ENCODE peak calls at places on chromosomes 16 and 17, in ten cellular contexts. D is body of pancreas, C is lower leg skin, Z is endothelial cell of umbilical vein, N is sigmoid colon, K is A549, V is heart left ventricle, H is ovary, J is Peyer's patch, A is GM12892. X is an unnamed sample.

GRCh38 chr16:60811657-60812056 is 1224.6 kb downstream of the CDH8 start:
- DNase-seq in D (no peak), C (no peak), Z (no peak), N (no peak), K (no peak), V (no peak), H (no peak), J (no peak), A (no peak), X (no peak)

GRCh38 chr17:15036238-15036637 is 228.9 kb downstream of the PMP22 start:
- DNase-seq in D (no peak), C (no peak), Z (no peak), N (no peak), K (no peak), V (no peak), H (no peak), J (no peak), A (no peak), X (no peak)

GRCh38 chr16:50332599-50332998 is 36.2 kb downstream of the BRD7 start:
- DNase-seq in D (no peak), C (no peak), Z (no peak), N (no peak), K (no peak), V (no peak), H (no peak), J (no peak), A (no peak), X (no peak)

GRCh38 chr16:75483222-75483621 is 12.0 kb downstream of the CHST6 start:
- DNase-seq in D (no peak), C (no peak), Z (no peak), N (no peak), K (no peak), V (no peak), H (no peak), J (no peak), A (no peak), X (no peak)

GRCh38 chr16:64754279-64754678 is 367.6 kb downstream of the CDH11 start:
- DNase-seq in D (no peak), C (no peak), Z (no peak), N (no peak), K (no peak), V (no peak), H (no peak), J (no peak), A (no peak), X (no peak)

GRCh38 chr16:817001-817906 is 16.7 kb upstream of the GNG13 start:
- DNase-seq in D (no peak), C (no peak), Z (no peak), N (no peak), K (no peak), V (no peak), H (no peak), J (no peak), A (no peak), X (no peak)

GRCh38 chr17:21302711-21303425 is 18.4 kb downstream of the MAP2K3 start:
- DNase-seq in D (peak), C (no peak), Z (peak), N (peak), K (no peak), V (no peak), H (no peak), J (no peak), A (no peak), X (no peak)

GRCh38 chr16:11093578-11094074 is 149.3 kb downstream of the CLEC16A start:
- DNase-seq in D (no peak), C (no peak), Z (no peak), N (peak), K (no peak), V (no peak), H (no peak), J (peak), A (no peak), X (no peak)

GRCh38 chr17:80731255-80731840 is 186.7 kb downstream of the RPTOR start:
- DNase-seq in D (no peak), C (no peak), Z (no peak), N (no peak), K (no peak), V (no peak), H (no peak), J (no peak), A (no peak), X (no peak)

GRCh38 chr16:14539631-14540030 is 90.4 kb downstream of the PARN start:
- DNase-seq in D (no peak), C (no peak), Z (no peak), N (no peak), K (no peak), V (no peak), H (no peak), J (no peak), A (no peak), X (no peak)

GRCh38 chr16:28292731-28293588 is 635 bp downstream of the SBK1 start:
- DNase-seq in D (peak), C (no peak), Z (no peak), N (no peak), K (no peak), V (no peak), H (peak), J (no peak), A (no peak), X (no peak)

GRCh38 chr16:8853150-8853549 is 15.7 kb downstream of the CARHSP1 start:
- DNase-seq in D (no peak), C (no peak), Z (no peak), N (peak), K (no peak), V (no peak), H (no peak), J (no peak), A (no peak), X (no peak)

DNA sequence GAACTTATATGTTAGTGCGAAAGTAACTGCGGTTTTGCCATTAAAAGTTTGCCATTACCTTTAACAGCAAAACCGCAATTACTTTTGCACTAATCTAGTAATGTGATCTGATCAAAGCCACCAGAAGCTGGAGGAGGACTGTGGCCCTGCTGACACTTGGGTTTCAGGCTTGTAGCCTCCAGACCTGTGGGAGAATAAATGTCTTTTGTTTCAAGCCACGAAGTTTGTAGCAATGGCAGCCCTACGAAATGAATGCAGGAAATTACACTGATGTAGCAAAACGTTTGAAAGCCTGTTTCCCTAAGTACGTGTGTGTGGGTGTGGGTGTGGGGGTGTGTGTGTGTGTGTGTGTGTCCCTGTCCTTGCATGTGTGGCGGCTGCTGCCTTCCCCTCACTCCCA is 66.6 kb downstream of the WSB1 start:
- DNase-seq in D (no peak), C (no peak), Z (no peak), N (peak), K (no peak), V (no peak), H (no peak), J (no peak), A (no peak), X (no peak)
- TF ChIP-seq POLR2A in D (no peak), C (no peak), Z (no peak), N (no peak), K (no peak), V (no peak), H (no peak), J (no peak), A (no peak), X (no peak)

GRCh38 chr16:87496101-87496801 is 3.4 kb upstream of the ZCCHC14 start:
- DNase-seq in D (no peak), C (no peak), Z (no peak), N (no peak), K (no peak), V (no peak), H (no peak), J (no peak), A (no peak), X (no peak)

GRCh38 chr16:87495578-87495977 is 2.8 kb upstream of the ZCCHC14 start:
- DNase-seq in D (no peak), C (no peak), Z (no peak), N (no peak), K (no peak), V (no peak), H (no peak), J (no peak), A (no peak), X (no peak)

GRCh38 chr16:87490091-87490798 is 2.6 kb downstream of the ZCCHC14 start:
- DNase-seq in D (no peak), C (no peak), Z (peak), N (no peak), K (no peak), V (no peak), H (no peak), J (no peak), A (no peak), X (no peak)

GRCh38 chr16:87492241-87492635 is 586 bp downstream of the ZCCHC14 start:
- DNase-seq in D (no peak), C (no peak), Z (no peak), N (no peak), K (no peak), V (no peak), H (no peak), J (no peak), A (no peak), X (no peak)

GRCh38 chr16:87492721-87493554 is at the start of gene ZCCHC14:
- DNase-seq in D (peak), C (peak), Z (peak), N (peak), K (peak), V (peak), H (peak), J (peak), A (peak), X (peak)
- TF ChIP-seq POLR2A in D (peak), C (no peak), Z (peak), N (no peak), K (peak), V (peak), H (peak), J (peak), A (no peak), X (no peak)

GRCh38 chr16:57802635-57803412 is 533 bp upstream of the KIFC3 start:
- DNase-seq in D (peak), C (no peak), Z (no peak), N (no peak), K (no peak), V (peak), H (no peak), J (no peak), A (no peak), X (no peak)
- TF ChIP-seq POLR2A in D (no peak), C (no peak), Z (no peak), N (no peak), K (no peak), V (no peak), H (no peak), J (no peak), A (no peak), X (no peak)

GRCh38 chr17:37488009-37488604 is 1.6 kb upstream of the DUSP14 start:
- DNase-seq in D (no peak), C (no peak), Z (peak), N (no peak), K (peak), V (no peak), H (no peak), J (no peak), A (no peak), X (no peak)

GRCh38 chr17:37488607-37489196 is 989 bp upstream of the DUSP14 start:
- DNase-seq in D (peak), C (peak), Z (peak), N (peak), K (peak), V (peak), H (peak), J (peak), A (peak), X (peak)

GRCh38 chr17:37490022-37490587 is 414 bp downstream of the DUSP14 start:
- DNase-seq in D (peak), C (peak), Z (peak), N (peak), K (peak), V (peak), H (peak), J (peak), A (peak), X (peak)

GRCh38 chr17:37490638-37491614 is 1.2 kb downstream of the DUSP14 start:
- DNase-seq in D (no peak), C (peak), Z (peak), N (peak), K (peak), V (peak), H (peak), J (no peak), A (no peak), X (no peak)

GRCh38 chr17:37489197-37490001 is at the start of gene DUSP14:
- DNase-seq in D (peak), C (peak), Z (peak), N (peak), K (peak), V (peak), H (peak), J (peak), A (peak), X (peak)
- TF ChIP-seq POLR2A in D (peak), C (no peak), Z (peak), N (no peak), K (peak), V (peak), H (peak), J (peak), A (peak), X (peak)

GRCh38 chr17:78176548-78177025 is 8.2 kb downstream of the SYNGR2 start:
- DNase-seq in D (peak), C (peak), Z (peak), N (peak), K (peak), V (peak), H (peak), J (peak), A (peak), X (peak)
- TF ChIP-seq POLR2A in D (no peak), C (no peak), Z (no peak), N (no peak), K (no peak), V (no peak), H (no peak), J (no peak), A (no peak), X (peak)

DNA sequence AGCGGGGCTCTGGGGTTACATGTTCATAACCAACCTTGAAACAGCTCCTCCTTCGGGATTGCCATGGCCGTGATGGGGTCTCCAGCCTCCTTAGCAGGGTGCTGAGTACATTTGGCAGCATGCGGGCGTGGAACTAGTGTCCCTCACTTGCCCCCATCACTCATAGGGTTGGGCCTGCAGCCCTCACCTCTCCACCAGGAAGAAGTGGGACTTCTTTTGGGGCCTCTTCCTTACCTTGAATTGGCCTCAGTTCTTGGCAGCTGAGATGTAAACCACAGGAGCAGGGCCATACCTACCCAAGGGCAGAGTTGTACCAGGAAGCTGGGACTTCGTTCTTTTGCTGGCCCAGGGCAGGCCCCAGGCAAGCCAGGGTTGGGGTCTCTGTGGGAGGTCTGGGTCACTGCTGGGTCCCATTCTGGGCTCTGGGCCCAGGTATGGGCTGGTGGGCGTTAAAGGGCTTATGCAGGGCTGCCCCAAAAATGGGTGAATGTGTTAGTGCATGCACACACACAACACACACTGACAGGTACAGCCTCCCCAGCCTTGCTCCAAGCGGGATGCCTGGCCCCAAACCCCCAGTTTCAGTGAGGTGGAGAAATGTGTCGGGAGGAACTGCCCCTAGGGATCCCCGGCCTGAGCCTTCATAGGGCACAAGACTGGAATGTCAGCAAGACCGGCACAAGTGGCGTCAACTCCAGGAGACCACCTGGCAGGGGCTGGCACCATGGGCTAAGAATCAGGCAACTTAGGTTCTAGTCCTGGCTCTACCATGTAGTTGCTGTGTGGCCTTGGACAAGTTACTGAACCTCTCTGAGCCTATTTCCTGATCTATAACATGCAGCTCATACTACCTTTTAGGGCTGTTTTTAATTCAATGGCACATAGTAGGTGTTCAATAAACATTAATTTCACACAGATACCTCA is 3.9 kb upstream of the KRT15 start:
- DNase-seq in D (no peak), C (no peak), Z (no peak), N (no peak), K (no peak), V (no peak), H (no peak), J (no peak), A (no peak), X (no peak)
- TF ChIP-seq POLR2A in D (no peak), C (no peak), Z (no peak), N (no peak), K (no peak), V (no peak), H (no peak), J (no peak), A (no peak), X (no peak)

GRCh38 chr17:49677134-49677932 is 564 bp downstream of the SPOP start:
- DNase-seq in D (peak), C (peak), Z (peak), N (peak), K (peak), V (peak), H (peak), J (peak), A (peak), X (peak)
- TF ChIP-seq POLR2A in D (no peak), C (no peak), Z (peak), N (peak), K (peak), V (no peak), H (no peak), J (no peak), A (peak), X (no peak)

X was measured in GM12891.